ENCODE peak calls at places on chromosomes 3 and 15, in seven cellular contexts. U is BE2C, X is AG09309, Y is A549, I is GM23338, T is AG04449, A is stomach. H is an unnamed sample.

GRCh38 chr3:130316164-130316563 is 29.3 kb upstream of the COL6A5 start:
- DNase-seq in I (no peak), A (no peak), T (peak), Y (no peak), X (no peak), U (no peak), H (no peak)

GRCh38 chr15:30974112-30974511 is 17.3 kb downstream of the MTMR10 start:
- DNase-seq in I (no peak), X (no peak), Y (no peak), T (no peak), A (no peak), U (no peak), H (no peak)

GRCh38 chr15:48144889-48145288 is 24.1 kb downstream of the SLC24A5 start:
- DNase-seq in U (no peak), T (no peak), X (no peak), I (no peak), A (no peak), Y (no peak), H (no peak)

GRCh38 chr3:128875556-128876120 is 3.8 kb upstream of the ACAD9 start:
- DNase-seq in X (no peak), Y (peak), A (peak), I (peak), U (peak), T (no peak), H (no peak)

GRCh38 chr3:171328419-171329082 is 131.7 kb downstream of the TNIK start:
- DNase-seq in T (no peak), A (peak), Y (no peak), X (no peak), I (peak), U (peak), H (no peak)

GRCh38 chr3:171585029-171585428 is 124.8 kb upstream of the TNIK start:
- DNase-seq in A (no peak), I (no peak), X (no peak), Y (no peak), U (no peak), T (no peak), H (no peak)

GRCh38 chr15:76177491-76178040 is 117.8 kb downstream of the TMEM266 start:
- DNase-seq in X (peak), I (no peak), Y (peak), T (no peak), U (no peak), A (no peak), H (no peak)

GRCh38 chr3:170496868-170497140 is 78.1 kb downstream of the CLDN11 start:
- DNase-seq in I (no peak), T (no peak), X (no peak), A (no peak), Y (no peak), U (no peak), H (no peak)

GRCh38 chr3:165256554-165256953 is 60.4 kb upstream of the SLITRK3 start:
- DNase-seq in T (no peak), U (no peak), X (no peak), I (no peak), A (no peak), Y (no peak), H (no peak)
- TF ChIP-seq CTCF in T (no peak), U (peak), X (no peak), I (no peak), A (no peak), Y (peak), H (no peak)

DNA sequence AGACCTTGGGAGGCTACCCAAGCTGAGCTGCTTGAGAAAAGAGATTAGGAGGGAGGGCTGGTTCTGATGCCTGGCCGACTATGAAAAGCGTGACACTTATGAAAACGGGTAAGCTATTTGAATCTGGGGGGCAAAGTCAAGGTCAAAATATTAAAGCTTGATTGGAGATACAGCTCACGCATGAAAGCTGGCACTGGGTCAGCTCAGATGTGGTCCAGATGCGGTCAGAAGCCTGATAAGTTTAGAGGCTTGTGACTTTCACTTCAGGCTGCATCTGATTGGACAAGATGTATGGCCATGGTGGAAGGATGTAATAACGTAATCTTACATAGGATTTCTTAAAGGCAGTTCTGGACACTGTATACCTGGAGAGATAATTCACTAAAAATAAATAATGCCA is 690.3 kb downstream of the NTRK3 start:
- DNase-seq in X (no peak), A (no peak), Y (no peak), T (no peak), I (no peak), U (no peak), H (no peak)
- H3K4me3 ChIP-seq in X (no peak), A (no peak), Y (no peak), T (no peak), I (no peak), U (no peak), H (no peak)

DNA sequence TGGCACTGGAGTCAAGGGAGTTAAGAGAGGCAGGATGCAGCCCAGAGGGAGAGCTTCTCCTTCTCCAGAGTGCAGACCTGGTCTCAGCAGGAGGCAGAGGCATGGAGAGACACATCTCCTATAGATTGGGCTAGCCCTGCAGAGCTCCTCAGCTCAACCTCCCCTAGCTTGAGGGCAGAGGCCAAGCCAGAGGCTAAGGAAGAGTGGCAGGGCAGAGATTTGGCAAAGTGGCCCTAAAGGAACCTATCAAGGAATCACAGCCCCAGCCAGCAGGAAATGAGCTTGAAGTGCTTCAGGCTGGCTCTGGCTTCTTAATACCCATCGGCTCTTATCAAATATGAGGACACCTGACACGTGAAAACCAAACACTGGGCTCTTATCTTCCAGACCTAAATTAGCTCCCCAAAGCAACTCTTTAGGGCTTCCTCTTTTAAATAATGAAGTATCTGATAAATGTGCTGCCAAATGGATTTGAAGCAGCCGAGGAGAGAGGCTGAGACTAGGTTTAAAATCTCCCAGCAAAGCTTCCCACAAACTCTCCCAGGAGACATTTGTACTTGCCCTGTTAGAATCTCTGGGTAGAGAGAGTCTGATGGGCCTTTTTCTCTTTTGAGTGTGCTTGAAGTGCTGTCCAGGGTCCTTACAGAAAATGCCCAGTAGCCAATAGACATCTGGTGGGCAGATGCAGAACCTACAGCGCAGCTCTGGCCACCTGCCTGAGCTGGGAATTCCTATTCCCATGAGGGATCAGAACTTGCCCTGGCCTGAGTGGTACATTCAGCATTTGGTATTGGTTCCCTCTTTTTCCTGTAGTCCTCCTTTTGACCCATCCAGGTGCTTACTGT is 271.4 kb downstream of the CLSTN2 start:
- DNase-seq in I (peak), A (no peak), Y (no peak), T (no peak), X (no peak), U (peak), H (no peak)
- TF ChIP-seq CTCF in I (peak), A (no peak), Y (no peak), T (no peak), X (peak), U (peak), H (peak)

GRCh38 chr3:71787851-71788405 is 3.0 kb upstream of the PROK2 start:
- DNase-seq in T (no peak), Y (no peak), U (no peak), A (no peak), X (no peak), I (no peak), H (no peak)

GRCh38 chr3:71786551-71786950 is 1.6 kb upstream of the PROK2 start:
- DNase-seq in Y (no peak), U (no peak), A (no peak), T (no peak), I (peak), X (no peak), H (no peak)

GRCh38 chr3:71785594-71786472 is 885 bp upstream of the PROK2 start:
- DNase-seq in T (no peak), X (no peak), U (no peak), I (peak), Y (no peak), A (no peak), H (no peak)

GRCh38 chr3:71784914-71785593 is at the start of gene PROK2:
- DNase-seq in X (no peak), Y (no peak), I (peak), T (no peak), U (peak), A (no peak), H (no peak)

DNA sequence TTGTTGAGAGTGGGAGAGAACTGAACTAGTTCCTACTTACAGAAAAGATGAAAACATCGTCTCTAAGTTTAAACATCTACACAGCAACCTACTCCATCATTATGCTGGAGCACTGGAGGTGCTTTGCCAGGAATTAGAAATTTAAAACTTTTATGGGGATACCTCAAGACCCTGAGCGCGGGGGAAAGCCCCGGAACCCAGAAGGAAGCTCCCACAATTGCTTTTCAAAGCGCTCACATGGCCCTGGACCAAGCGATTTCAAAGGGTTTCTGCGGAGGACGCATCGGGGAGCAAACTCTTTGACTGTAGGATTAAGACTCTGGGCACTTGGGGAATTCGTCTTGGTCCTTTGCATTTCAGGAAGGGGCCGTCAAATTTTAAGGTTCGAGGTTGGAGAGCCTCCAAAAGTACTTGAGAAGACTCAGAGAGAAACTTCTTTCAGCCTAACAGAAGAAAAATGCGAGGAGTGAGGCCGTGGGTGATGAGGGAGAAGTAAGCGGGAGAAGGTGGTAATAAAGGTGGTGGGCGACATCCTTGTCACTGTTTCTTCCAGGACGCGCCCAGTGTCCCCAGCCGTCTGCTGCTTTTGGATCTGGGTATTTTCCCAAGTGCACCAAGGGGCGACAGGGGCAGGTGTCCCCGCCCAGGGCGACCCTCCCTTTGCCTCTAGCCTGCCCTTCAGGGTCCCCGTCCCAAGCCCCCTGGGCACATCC is 591 bp downstream of the PROK2 start:
- DNase-seq in U (no peak), Y (no peak), I (peak), T (no peak), X (no peak), A (no peak), H (no peak)
- H3K4me3 ChIP-seq in U (peak), Y (peak), I (peak), T (no peak), X (no peak), A (peak), H (no peak)

GRCh38 chr15:100671858-100672543 is 69.6 kb downstream of the ASB7 start:
- DNase-seq in T (no peak), A (no peak), Y (peak), I (peak), U (peak), X (no peak), H (no peak)
- TF ChIP-seq CTCF in T (peak), A (peak), Y (peak), I (peak), U (peak), X (peak), H (peak)

GRCh38 chr15:89836255-89837133 is 21.8 kb upstream of the ANPEP start:
- DNase-seq in T (peak), X (peak), U (no peak), I (no peak), A (no peak), Y (no peak), H (no peak)
- H3K4me3 ChIP-seq in T (peak), X (peak), U (no peak), I (no peak), A (no peak), Y (no peak), H (no peak)

GRCh38 chr3:44712455-44713075 is at the start of gene ZNF502:
- DNase-seq in Y (peak), I (peak), X (peak), U (peak), T (peak), A (peak), H (peak)
- TF ChIP-seq CTCF in Y (no peak), I (peak), X (peak), U (peak), T (peak), A (no peak), H (no peak)

DNA sequence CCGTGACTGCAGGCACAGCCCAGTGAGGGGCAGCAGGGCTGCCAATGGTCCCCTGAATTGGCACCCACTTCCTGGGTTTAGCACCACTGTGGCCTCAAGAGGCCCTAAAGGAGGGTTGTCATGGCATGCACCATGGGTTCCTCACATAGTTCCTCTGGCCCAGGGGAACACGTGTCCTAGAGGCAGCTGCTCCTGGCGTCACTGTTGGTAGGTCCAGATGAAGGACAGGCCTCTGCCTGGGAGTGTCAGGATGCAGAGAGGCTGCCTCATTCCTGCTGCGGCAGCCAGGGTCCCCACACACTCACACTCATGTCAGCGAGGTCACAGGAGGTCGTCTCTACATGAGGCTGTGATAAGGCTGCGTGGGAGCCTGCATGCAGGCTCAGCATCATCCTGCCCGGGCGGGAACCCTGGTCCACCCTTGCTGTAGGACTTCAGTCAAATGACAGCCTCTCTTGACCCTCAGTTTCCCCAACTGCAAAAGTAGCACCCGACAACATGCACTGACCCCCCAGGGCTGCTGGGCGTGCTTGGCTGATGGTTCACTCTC is 26.1 kb upstream of the SFMBT1 start:
- DNase-seq in A (no peak), Y (no peak), U (no peak), X (no peak), I (no peak), T (no peak), H (no peak)
- H3K4me3 ChIP-seq in A (peak), Y (no peak), U (no peak), X (no peak), I (no peak), T (peak), H (no peak)

H was measured in LNCaP clone FGC.